ENCODE peak calls at places on chromosomes 5 and 9, in nine cellular contexts. J is NCI-H1048; K is AG04449; G is esophagus squamous epithelium; X is mesothelial cell of epicardium; U is HAP-1; Z is sciatic nerve; M is hepatocyte; B is stimulated activated CD4-positive, alpha-beta T cell treated with anti-CD3 and anti-CD28 coated beads, Interleukin-1b, Interleukin-23, amount 100 ng/mL, for 48 hours. E is an unnamed sample.

GRCh38 chr9:86275962-86276361 is 6.4 kb downstream of the ISCA1 start:
- DNase-seq in M (no peak), B (no peak), J (no peak), G (no peak), K (no peak), X (no peak), U (no peak), Z (no peak), E (peak; percentile 10)

GRCh38 chr9:130940693-130941576 is 1.9 kb upstream of the FIBCD1 start:
- DNase-seq in U (peak; percentile 74), Z (peak; percentile 77), G (no peak), M (peak; percentile 91), B (peak; percentile 73), J (peak; percentile 47), K (no peak), X (peak; percentile 88), E (peak; percentile 99)

GRCh38 chr5:163453705-163454104 is 6.2 kb downstream of the NUDCD2 start:
- DNase-seq in U (no peak), X (no peak), K (no peak), G (no peak), B (no peak), Z (no peak), J (no peak), M (no peak), E (no peak)

GRCh38 chr9:105425817-105426433 is 21.9 kb upstream of the FSD1L start:
- DNase-seq in K (no peak), Z (no peak), U (no peak), X (no peak), J (no peak), B (no peak), M (no peak), G (no peak), E (peak; percentile 36)

GRCh38 chr9:83147487-83148149 is 84.7 kb upstream of the RASEF start:
- DNase-seq in B (no peak), Z (no peak), J (no peak), U (no peak), M (no peak), K (no peak), X (no peak), G (no peak), E (no peak)

GRCh38 chr5:102049517-102049916 is 246.6 kb downstream of the SLCO4C1 start:
- DNase-seq in M (no peak), U (no peak), X (no peak), G (no peak), K (no peak), Z (no peak), J (no peak), B (no peak), E (no peak)

GRCh38 chr9:96008502-96009222 is 133.2 kb downstream of the ERCC6L2 start:
- DNase-seq in Z (no peak), G (no peak), M (no peak), U (no peak), B (peak; percentile 35), K (no peak), J (no peak), X (no peak), E (no peak)

GRCh38 chr5:21238786-21239185 is 1250.8 kb upstream of the CDH18 start:
- DNase-seq in M (no peak), J (no peak), G (no peak), K (no peak), B (no peak), U (no peak), X (no peak), Z (no peak), E (no peak)

GRCh38 chr9:124929464-124929863 is 11.4 kb downstream of the GOLGA1 start:
- DNase-seq in X (no peak), K (no peak), J (no peak), B (no peak), Z (no peak), M (no peak), U (no peak), G (no peak), E (no peak)

GRCh38 chr9:116992870-116993269 is 305.8 kb downstream of the TRIM32 start:
- DNase-seq in Z (no peak), M (no peak), U (no peak), J (no peak), B (no peak), G (no peak), X (no peak), K (no peak), E (no peak)

GRCh38 chr5:39716532-39716971 is 291.8 kb upstream of the DAB2 start:
- DNase-seq in Z (no peak), M (peak; percentile 71), G (no peak), B (peak; percentile 24), K (no peak), X (no peak), J (no peak), U (peak; percentile 72), E (peak; percentile 97)

GRCh38 chr5:102867999-102868662 is 113.0 kb downstream of the PAM start:
- DNase-seq in M (no peak), U (no peak), G (no peak), Z (no peak), J (no peak), X (no peak), K (no peak), B (no peak), E (no peak)

GRCh38 chr5:114363837-114364236 is 2.0 kb downstream of the KCNN2 start:
- DNase-seq in M (no peak), K (no peak), X (no peak), Z (no peak), B (no peak), G (no peak), J (no peak), U (no peak), E (no peak)

GRCh38 chr9:70531286-70531685 is 116.8 kb upstream of the KLF9 start:
- DNase-seq in U (no peak), Z (no peak), M (no peak), X (no peak), K (no peak), G (no peak), B (no peak), J (no peak), E (no peak)

GRCh38 chr5:109196486-109196885 is 213.3 kb downstream of the PJA2 start:
- DNase-seq in Z (no peak), G (no peak), M (no peak), X (no peak), U (no peak), B (no peak), K (no peak), J (no peak), E (no peak)

GRCh38 chr9:120783611-120784047 is 9.6 kb downstream of the FBXW2 start:
- DNase-seq in B (no peak), K (peak; percentile 51), Z (no peak), G (no peak), M (no peak), X (no peak), U (no peak), J (no peak), E (no peak)

GRCh38 chr5:112411903-112412302 is 7.2 kb downstream of the EPB41L4A start:
- DNase-seq in X (no peak), G (no peak), K (no peak), J (no peak), Z (no peak), B (no peak), M (no peak), U (no peak), E (no peak)

GRCh38 chr9:127051881-127052595 is 70.4 kb downstream of the ANGPTL2 start:
- DNase-seq in J (no peak), K (no peak), U (no peak), Z (no peak), X (no peak), G (no peak), B (no peak), M (no peak), E (no peak)

GRCh38 chr9:38052147-38052546 is 16.9 kb downstream of the SHB start:
- DNase-seq in K (no peak), G (no peak), J (no peak), M (no peak), U (no peak), X (no peak), B (no peak), Z (no peak), E (no peak)

GRCh38 chr9:119009253-119009652 is 360.0 kb downstream of the BRINP1 start:
- DNase-seq in K (no peak), G (no peak), U (no peak), J (no peak), X (no peak), M (no peak), Z (no peak), B (no peak), E (peak; percentile 20)

GRCh38 chr5:151448038-151448985 is 909 bp downstream of the SLC36A1 start:
- DNase-seq in K (no peak), M (peak; percentile 63), U (peak; percentile 47), X (peak; percentile 41), B (peak; percentile 3), Z (no peak), J (no peak), G (no peak), E (peak; percentile 76)

GRCh38 chr5:134526483-134527155 is 1.1 kb downstream of the JADE2 start:
- DNase-seq in Z (peak; percentile 90), X (peak; percentile 81), B (peak; percentile 86), M (peak; percentile 90), G (peak; percentile 55), K (no peak), U (no peak), J (no peak), E (peak; percentile 35)

GRCh38 chr9:89078860-89079259 is 87.6 kb downstream of the S1PR3 start:
- DNase-seq in G (no peak), K (no peak), X (no peak), M (no peak), Z (no peak), U (no peak), B (no peak), J (no peak), E (no peak)

GRCh38 chr5:21121213-21121612 is 1133.2 kb upstream of the CDH18 start:
- DNase-seq in Z (no peak), M (no peak), J (no peak), B (no peak), G (no peak), U (no peak), X (no peak), K (no peak), E (no peak)

GRCh38 chr5:71013575-71013974 is 11.6 kb downstream of the NAIP start:
- DNase-seq in K (no peak), B (no peak), M (no peak), J (no peak), Z (no peak), U (no peak), X (no peak), G (no peak), E (no peak)

E was measured in T47D.